ENCODE peak calls at places on chromosomes 11 and 22, in nine cellular contexts. P is OCI-LY7; G is hepatocyte; W is GM23248; N is thoracic aorta; E is stomach; F is heart right ventricle; K is CD4-positive, alpha-beta memory T cell; A is transverse colon. O is an unnamed sample.

GRCh38 chr11:15199693-15200092 is 85.0 kb downstream of the INSC start:
- DNase-seq in P (no peak), G (no peak), W (peak), N (peak), E (peak), F (peak), K (no peak), A (no peak), O (peak)

GRCh38 chr11:27012254-27012921 is 18.5 kb downstream of the FIBIN start:
- DNase-seq in P (no peak), G (peak), W (peak), N (no peak), E (no peak), F (no peak), K (no peak), A (peak), O (peak)

GRCh38 chr11:2305140-2305861 is 3.5 kb downstream of the TSPAN32 start:
- DNase-seq in P (peak), G (peak), W (peak), N (peak), E (peak), F (peak), K (peak), A (peak), O (peak)

GRCh38 chr22:37239336-37240239 is 4.5 kb downstream of the RAC2 start:
- DNase-seq in P (no peak), G (no peak), W (no peak), N (no peak), E (no peak), F (no peak), K (no peak), A (peak), O (no peak)

GRCh38 chr11:123474994-123475393 is 44.9 kb downstream of the GRAMD1B start:
- DNase-seq in P (no peak), G (no peak), W (no peak), N (no peak), E (no peak), F (no peak), K (no peak), A (no peak), O (no peak)

GRCh38 chr11:102842930-102843329 is 479 bp downstream of the MMP3 start:
- DNase-seq in P (no peak), G (no peak), W (no peak), N (no peak), E (no peak), F (no peak), K (no peak), A (no peak), O (no peak)

GRCh38 chr11:78425436-78425835 is 7.8 kb upstream of the GAB2 start:
- DNase-seq in P (no peak), G (no peak), W (no peak), N (no peak), E (no peak), F (no peak), K (no peak), A (no peak), O (no peak)

GRCh38 chr11:133964946-133965632 is 8.3 kb upstream of the IGSF9B start:
- DNase-seq in P (no peak), G (peak), W (peak), N (no peak), E (no peak), F (no peak), K (no peak), A (no peak), O (no peak)

GRCh38 chr11:130999992-131000770 is 83.9 kb upstream of the SNX19 start:
- DNase-seq in P (no peak), G (peak), W (peak), N (no peak), E (no peak), F (no peak), K (no peak), A (no peak), O (no peak)

GRCh38 chr11:45927684-45928413 is 5.4 kb downstream of the LARGE2 start:
- DNase-seq in P (no peak), G (no peak), W (no peak), N (no peak), E (no peak), F (no peak), K (no peak), A (no peak), O (no peak)

GRCh38 chr11:2930705-2931415 is 1.6 kb upstream of the PHLDA2 start:
- DNase-seq in P (peak), G (peak), W (peak), N (no peak), E (peak), F (peak), K (no peak), A (peak), O (peak)

GRCh38 chr11:71372693-71373657 is 75.2 kb downstream of the DHCR7 start:
- DNase-seq in P (peak), G (peak), W (peak), N (no peak), E (no peak), F (no peak), K (no peak), A (no peak), O (no peak)

GRCh38 chr22:17633217-17633997 is 4.9 kb upstream of the ATP6V1E1 start:
- DNase-seq in P (no peak), G (peak), W (peak), N (no peak), E (no peak), F (no peak), K (no peak), A (no peak), O (no peak)

GRCh38 chr11:15282754-15283153 is 168.0 kb downstream of the INSC start:
- DNase-seq in P (no peak), G (no peak), W (no peak), N (no peak), E (no peak), F (no peak), K (no peak), A (no peak), O (no peak)

GRCh38 chr11:41522391-41522790 is 62.9 kb upstream of the LRRC4C start:
- DNase-seq in P (no peak), G (no peak), W (peak), N (no peak), E (no peak), F (no peak), K (no peak), A (no peak), O (no peak)

GRCh38 chr11:85967457-85967856 is 101.4 kb downstream of the PICALM start:
- DNase-seq in P (no peak), G (no peak), W (no peak), N (no peak), E (no peak), F (no peak), K (no peak), A (no peak), O (no peak)

GRCh38 chr22:39233736-39234120 is 11.1 kb downstream of the PDGFB start:
- DNase-seq in P (no peak), G (no peak), W (no peak), N (no peak), E (no peak), F (peak), K (no peak), A (no peak), O (no peak)

GRCh38 chr22:26143801-26144325 is 25.4 kb upstream of the SEZ6L start:
- DNase-seq in P (no peak), G (no peak), W (no peak), N (no peak), E (no peak), F (no peak), K (no peak), A (no peak), O (no peak)

GRCh38 chr22:36457688-36458450 is 23.6 kb downstream of the TXN2 start:
- DNase-seq in P (no peak), G (no peak), W (peak), N (no peak), E (no peak), F (peak), K (no peak), A (no peak), O (peak)

GRCh38 chr11:96218901-96219300 is 124.1 kb downstream of the MAML2 start:
- DNase-seq in P (no peak), G (no peak), W (no peak), N (no peak), E (no peak), F (no peak), K (no peak), A (no peak), O (no peak)

GRCh38 chr11:27234043-27234668 is 128.9 kb downstream of the CCDC34 start:
- DNase-seq in P (peak), G (peak), W (peak), N (no peak), E (no peak), F (no peak), K (no peak), A (peak), O (no peak)

GRCh38 chr11:63548178-63548577 is 11.6 kb downstream of the PLAAT4 start:
- DNase-seq in P (no peak), G (no peak), W (no peak), N (no peak), E (no peak), F (no peak), K (no peak), A (no peak), O (no peak)

GRCh38 chr11:77793972-77794371 is 26.6 kb downstream of the RSF1 start:
- DNase-seq in P (no peak), G (no peak), W (no peak), N (no peak), E (no peak), F (no peak), K (no peak), A (no peak), O (no peak)

GRCh38 chr11:116731097-116731761 is 41.6 kb downstream of the BUD13 start:
- DNase-seq in P (no peak), G (peak), W (peak), N (no peak), E (no peak), F (no peak), K (no peak), A (no peak), O (no peak)
- H3K27ac ChIP-seq in P (no peak), G (no peak), W (no peak), N (no peak), E (no peak), F (no peak), K (no peak), A (no peak), O (no peak)

GRCh38 chr11:8715501-8715900 is 32.9 kb downstream of the RPL27A start:
- DNase-seq in P (no peak), G (no peak), W (no peak), N (no peak), E (no peak), F (peak), K (no peak), A (no peak), O (no peak)
- H3K27ac ChIP-seq in P (no peak), G (no peak), W (no peak), N (peak), E (peak), F (peak), K (no peak), A (peak), O (peak)

GRCh38 chr11:33732176-33732575 is 4.0 kb downstream of the CD59 start:
- DNase-seq in P (no peak), G (no peak), W (peak), N (no peak), E (no peak), F (no peak), K (no peak), A (no peak), O (no peak)

GRCh38 chr11:33735166-33735425 is 1.1 kb downstream of the CD59 start:
- DNase-seq in P (peak), G (peak), W (peak), N (no peak), E (no peak), F (no peak), K (no peak), A (no peak), O (no peak)

GRCh38 chr11:33733978-33734377 is 2.2 kb downstream of the CD59 start:
- DNase-seq in P (no peak), G (no peak), W (peak), N (no peak), E (no peak), F (no peak), K (no peak), A (no peak), O (no peak)

GRCh38 chr11:33734441-33735165 is 1.6 kb downstream of the CD59 start:
- DNase-seq in P (no peak), G (peak), W (peak), N (no peak), E (peak), F (no peak), K (no peak), A (peak), O (no peak)

GRCh38 chr11:33730716-33731115 is 5.5 kb downstream of the CD59 start:
- DNase-seq in P (no peak), G (no peak), W (no peak), N (no peak), E (no peak), F (no peak), K (no peak), A (no peak), O (no peak)
- H3K27ac ChIP-seq in P (no peak), G (peak), W (peak), N (no peak), E (no peak), F (peak), K (no peak), A (no peak), O (no peak)

DNA sequence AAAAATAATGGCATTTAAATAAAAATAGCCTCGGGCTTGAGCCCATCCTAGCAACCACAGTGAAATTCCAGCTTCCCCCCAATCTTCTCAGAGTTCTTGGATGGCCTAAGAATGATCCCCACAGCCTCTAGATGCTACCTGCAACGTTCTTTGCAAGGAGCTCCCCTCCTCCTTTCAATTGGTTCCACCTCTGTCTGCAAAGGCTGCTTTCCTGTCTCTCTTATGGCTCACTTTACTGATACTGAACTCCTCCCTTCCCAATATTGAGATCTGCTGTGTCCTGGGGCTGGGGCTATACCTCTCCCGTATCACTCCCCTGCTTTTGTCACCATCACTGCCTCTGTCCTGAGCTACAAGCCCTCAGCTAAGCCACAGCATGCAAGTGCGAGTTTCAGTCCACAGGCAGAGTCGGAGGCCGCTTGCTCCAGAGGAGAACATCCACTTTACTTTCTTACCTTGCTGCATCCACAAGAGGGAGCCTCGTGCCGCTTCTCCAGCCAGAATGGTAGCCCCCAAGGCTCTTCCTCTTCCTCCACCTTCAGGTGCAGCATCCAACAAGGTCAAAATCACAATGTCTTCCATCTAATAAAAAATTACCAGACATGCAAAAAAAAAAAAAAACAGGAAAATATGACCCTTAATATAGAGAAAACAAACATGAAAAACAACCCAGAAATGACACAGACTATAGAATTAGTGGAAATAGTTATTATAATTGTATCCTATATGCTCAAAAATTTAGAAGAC is 48.6 kb upstream of the TMEM45B start:
- DNase-seq in P (peak), G (peak), W (peak), N (no peak), E (peak), F (no peak), K (peak), A (peak), O (peak)
- H3K27ac ChIP-seq in P (no peak), G (no peak), W (no peak), N (no peak), E (no peak), F (no peak), K (no peak), A (no peak), O (no peak)

DNA sequence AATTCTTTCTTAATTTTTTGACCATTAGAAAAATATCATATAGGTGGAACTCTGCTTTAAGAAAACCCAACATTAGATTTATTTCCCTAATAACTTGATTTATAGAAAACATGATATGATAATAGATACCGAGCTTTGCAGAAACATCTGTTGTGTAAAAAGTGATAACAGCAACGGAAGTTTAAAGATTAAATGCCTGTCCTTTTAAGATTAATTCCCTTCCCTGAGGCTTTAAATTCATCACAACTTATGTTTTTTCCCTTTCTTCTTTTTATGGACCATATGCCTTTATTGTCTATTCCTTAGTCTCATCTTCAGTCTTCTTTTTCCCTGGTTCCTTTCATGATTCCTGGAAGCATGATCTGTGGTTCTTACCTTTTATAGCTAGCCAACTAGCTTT is 1.9 kb downstream of the USP47 start:
- DNase-seq in P (no peak), G (no peak), W (no peak), N (no peak), E (no peak), F (no peak), K (no peak), A (no peak), O (no peak)
- H3K27ac ChIP-seq in P (peak), G (peak), W (peak), N (peak), E (peak), F (peak), K (peak), A (peak), O (peak)

DNA sequence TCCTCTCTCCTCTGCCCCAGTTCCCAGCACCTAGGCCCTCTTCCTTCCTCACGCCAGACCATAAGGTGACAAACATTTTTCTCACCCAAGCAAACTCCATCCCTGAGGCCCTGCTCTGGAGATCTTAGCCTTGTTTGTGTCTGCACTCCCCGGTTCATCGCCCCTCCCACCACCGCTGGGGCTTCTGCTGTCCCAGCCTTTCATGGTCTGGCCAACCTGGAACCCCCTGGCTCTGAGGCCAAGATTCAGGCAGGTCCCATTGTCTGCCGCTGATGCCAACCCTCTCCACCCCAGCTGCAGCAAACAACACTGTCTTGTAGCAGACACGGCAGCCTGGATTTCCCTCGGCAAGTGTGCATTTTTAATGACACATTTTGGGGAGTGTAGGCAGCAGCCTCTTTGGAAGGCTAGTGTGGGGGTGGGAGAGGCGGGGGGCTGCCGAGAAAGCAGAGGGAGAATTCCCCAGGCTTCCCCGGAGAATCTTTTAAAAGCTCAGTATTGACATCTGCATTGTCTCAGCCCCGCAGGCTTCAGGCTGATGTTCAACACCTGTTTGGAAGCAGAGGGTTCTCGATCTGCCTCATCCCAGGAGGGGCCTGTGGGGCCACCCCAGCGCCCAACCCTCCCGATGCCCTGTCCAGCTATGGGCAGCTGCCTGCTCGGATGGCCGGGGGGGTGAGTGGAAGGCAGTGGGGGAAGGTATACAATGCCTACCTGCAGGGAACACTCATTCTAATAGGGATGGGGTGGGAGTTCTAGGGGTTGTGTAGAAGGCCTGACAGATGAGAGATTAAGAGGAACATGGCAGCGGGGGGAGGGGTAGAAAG is 41.6 kb downstream of the NECTIN1 start:
- DNase-seq in P (no peak), G (no peak), W (no peak), N (no peak), E (no peak), F (no peak), K (no peak), A (no peak), O (no peak)
- H3K27ac ChIP-seq in P (no peak), G (no peak), W (no peak), N (no peak), E (no peak), F (no peak), K (no peak), A (no peak), O (no peak)

GRCh38 chr22:41040483-41040882 is 51.9 kb upstream of the EP300 start:
- DNase-seq in P (no peak), G (no peak), W (no peak), N (no peak), E (no peak), F (no peak), K (no peak), A (no peak), O (no peak)
- H3K27ac ChIP-seq in P (no peak), G (no peak), W (no peak), N (no peak), E (no peak), F (no peak), K (no peak), A (no peak), O (no peak)

GRCh38 chr11:9228086-9228485 is 37.1 kb downstream of the DENND5A start:
- DNase-seq in P (no peak), G (no peak), W (no peak), N (no peak), E (no peak), F (no peak), K (no peak), A (no peak), O (no peak)

GRCh38 chr11:9230291-9230690 is 34.9 kb downstream of the DENND5A start:
- DNase-seq in P (no peak), G (no peak), W (peak), N (no peak), E (no peak), F (no peak), K (no peak), A (no peak), O (no peak)

GRCh38 chr11:9232482-9232881 is 32.7 kb downstream of the DENND5A start:
- DNase-seq in P (no peak), G (no peak), W (no peak), N (no peak), E (no peak), F (no peak), K (no peak), A (no peak), O (no peak)

GRCh38 chr11:9226514-9226913 is 38.6 kb downstream of the DENND5A start:
- DNase-seq in P (no peak), G (no peak), W (no peak), N (no peak), E (no peak), F (no peak), K (no peak), A (no peak), O (no peak)

GRCh38 chr11:9231848-9232177 is 33.3 kb downstream of the DENND5A start:
- DNase-seq in P (no peak), G (no peak), W (peak), N (no peak), E (no peak), F (no peak), K (peak), A (no peak), O (peak)
- H3K27ac ChIP-seq in P (no peak), G (peak), W (peak), N (peak), E (peak), F (peak), K (no peak), A (peak), O (peak)

GRCh38 chr11:81070948-81071347 is 1630.1 kb upstream of the TENM4 start:
- DNase-seq in P (no peak), G (no peak), W (no peak), N (no peak), E (no peak), F (no peak), K (no peak), A (no peak), O (no peak)

DNA sequence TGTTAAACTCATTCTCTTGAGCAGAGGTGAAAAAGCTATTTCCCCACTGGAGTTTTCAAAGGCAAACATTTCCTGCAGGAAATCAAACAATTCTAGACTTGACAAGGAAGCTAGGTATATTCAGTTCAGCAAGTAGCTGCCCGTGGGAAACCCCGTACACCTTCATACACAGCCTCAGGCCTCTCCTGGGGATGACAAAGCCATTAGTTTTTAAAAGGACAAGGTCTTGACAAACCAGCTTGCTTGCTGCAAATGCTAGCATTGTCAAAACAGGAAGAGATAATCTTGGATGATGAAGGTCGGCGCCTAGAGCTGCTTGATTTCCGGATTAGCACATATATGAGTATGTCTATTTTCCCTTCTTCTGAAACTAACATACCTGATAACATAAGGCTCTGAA is 1630.8 kb upstream of the TENM4 start:
- DNase-seq in P (no peak), G (no peak), W (no peak), N (no peak), E (no peak), F (no peak), K (no peak), A (no peak), O (no peak)
- H3K27ac ChIP-seq in P (no peak), G (no peak), W (no peak), N (no peak), E (no peak), F (no peak), K (no peak), A (no peak), O (no peak)

O was measured in body of pancreas.